ENCODE peak calls at places on chromosomes 5 and 9, in eight cellular contexts. B is stomach, T is GM23338, D is aorta, C is cardiac muscle cell, G is prostate gland, S is heart left ventricle, V is breast epithelium. M is an unnamed sample. For H3K4me1, the result is how much of the 10 kb centered on the place peaks cover.

GRCh38 chr5:65961644-65962043 is 35.3 kb downstream of the ERBIN start:
- DNase-seq in B (no peak), T (no peak), D (no peak), C (peak), G (no peak), S (no peak), V (no peak), M (no peak)

GRCh38 chr5:132006331-132007120 is 4.9 kb downstream of the ACSL6 start:
- DNase-seq in B (no peak), T (no peak), D (peak), C (no peak), G (no peak), S (no peak), V (no peak), M (no peak)

GRCh38 chr5:159156839-159157238 is 52.5 kb downstream of the RNF145 start:
- DNase-seq in B (no peak), T (peak), D (no peak), C (peak), G (peak), S (no peak), V (no peak), M (peak)

GRCh38 chr5:172679621-172680212 is 38.7 kb downstream of the NEURL1B start:
- DNase-seq in B (no peak), T (no peak), D (no peak), C (no peak), G (no peak), S (no peak), V (no peak), M (no peak)

GRCh38 chr9:77725051-77725702 is 77.1 kb upstream of the GNA14 start:
- DNase-seq in B (no peak), T (no peak), D (no peak), C (no peak), G (no peak), S (no peak), V (no peak), M (no peak)

GRCh38 chr5:120817044-120817985 is 353.2 kb downstream of the PRR16 start:
- DNase-seq in B (no peak), T (peak), D (no peak), C (peak), G (no peak), S (no peak), V (no peak), M (no peak)

GRCh38 chr5:113524927-113525326 is 11.4 kb downstream of the YTHDC2 start:
- DNase-seq in B (no peak), T (no peak), D (no peak), C (no peak), G (no peak), S (no peak), V (no peak), M (no peak)

GRCh38 chr9:82558855-82559615 is 503.9 kb downstream of the RASEF start:
- DNase-seq in B (no peak), T (no peak), D (no peak), C (no peak), G (no peak), S (no peak), V (no peak), M (no peak)

GRCh38 chr5:93583799-93584530 is 943 bp downstream of the NR2F1 start:
- DNase-seq in B (no peak), T (peak), D (peak), C (peak), G (no peak), S (no peak), V (no peak), M (peak)

GRCh38 chr5:11622785-11623184 is 281.5 kb downstream of the CTNND2 start:
- DNase-seq in B (no peak), T (no peak), D (no peak), C (no peak), G (no peak), S (no peak), V (no peak), M (no peak)
- H3K4me1 ChIP-seq in B (under half), T (under half), D (under half), C (under half), G (under half), S (under half), V (under half), M (under half)

GRCh38 chr9:88998911-88999310 is 7.6 kb downstream of the S1PR3 start:
- DNase-seq in B (peak), T (no peak), D (peak), C (peak), G (no peak), S (peak), V (no peak), M (peak)
- H3K4me1 ChIP-seq in B (half or more), T (under half), D (under half), C (under half), G (under half), S (under half), V (under half), M (under half)

GRCh38 chr5:151215546-151215880 is 8.4 kb downstream of the CCDC69 start:
- DNase-seq in B (no peak), T (no peak), D (no peak), C (no peak), G (no peak), S (no peak), V (no peak), M (no peak)
- H3K4me1 ChIP-seq in B (half or more), T (under half), D (under half), C (under half), G (under half), S (half or more), V (under half), M (half or more)

DNA sequence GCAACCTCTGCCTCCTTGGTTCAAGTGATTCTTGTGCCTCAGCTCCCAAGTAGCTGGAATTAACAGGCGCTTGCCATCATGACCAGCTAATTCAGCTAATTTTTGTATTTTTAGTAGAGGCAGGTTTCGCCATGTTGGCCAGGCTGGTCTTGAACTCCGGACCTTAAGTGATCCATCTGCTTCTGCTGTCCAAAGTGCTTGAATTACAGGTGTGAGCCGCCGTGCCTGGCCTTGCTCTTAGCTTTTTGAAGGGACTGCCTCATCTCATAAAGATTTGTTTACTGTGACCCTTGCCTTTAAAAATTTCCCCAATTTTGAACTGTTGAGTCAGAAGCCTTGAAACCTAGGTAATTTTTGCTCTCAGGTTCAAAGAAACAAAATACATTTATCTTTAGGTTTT is 17.3 kb downstream of the GPBP1 start:
- DNase-seq in B (no peak), T (no peak), D (no peak), C (no peak), G (no peak), S (no peak), V (no peak), M (no peak)
- H3K4me1 ChIP-seq in B (half or more), T (under half), D (under half), C (under half), G (under half), S (under half), V (under half), M (half or more)

GRCh38 chr5:122149691-122150090 is 20.3 kb downstream of the ZNF474 start:
- DNase-seq in B (no peak), T (no peak), D (no peak), C (no peak), G (no peak), S (no peak), V (no peak), M (no peak)
- H3K4me1 ChIP-seq in B (under half), T (under half), D (under half), C (under half), G (under half), S (under half), V (under half), M (under half)

M was measured in adrenal gland.